ENCODE peak calls at places on chromosomes 13 and 19, in four cellular contexts. H, W, B and Q are unnamed samples.

GRCh38 chr19:19269952-19270694 is 3.0 kb downstream of the TM6SF2 start:
- DNase-seq in H (peak), W (peak), B (peak), Q (peak)

GRCh38 chr19:51440846-51441409 is 17.3 kb downstream of the SIGLEC8 start:
- DNase-seq in H (no peak), B (peak), W (no peak), Q (no peak)

GRCh38 chr13:102903659-102904407 is 58.0 kb downstream of the ERCC5 start:
- DNase-seq in H (no peak), W (no peak), B (peak), Q (peak)

GRCh38 chr19:29587059-29587458 is 19.0 kb upstream of the POP4 start:
- DNase-seq in W (no peak), B (no peak), H (no peak), Q (no peak)

GRCh38 chr19:42422576-42423461 is 4.4 kb downstream of the LIPE start:
- DNase-seq in H (peak), W (no peak), B (no peak), Q (peak)

GRCh38 chr19:2255112-2255845 is 938 bp downstream of the JSRP1 start:
- DNase-seq in W (no peak), H (peak), B (no peak), Q (peak)

GRCh38 chr19:13727798-13728197 is 36.5 kb upstream of the MRI1 start:
- DNase-seq in B (no peak), H (no peak), W (no peak), Q (no peak)

GRCh38 chr19:44636439-44637389 is 7.0 kb upstream of the PVR start:
- DNase-seq in W (no peak), B (no peak), H (no peak), Q (no peak)

GRCh38 chr13:33249066-33249465 is 36.5 kb downstream of the STARD13 start:
- DNase-seq in H (no peak), B (no peak), W (no peak), Q (no peak)

GRCh38 chr19:1074512-1075283 is 7.7 kb downstream of the ARHGAP45 start:
- DNase-seq in H (no peak), W (no peak), B (peak), Q (peak)

GRCh38 chr19:4208385-4209094 is 20.8 kb upstream of the EBI3 start:
- DNase-seq in H (no peak), B (no peak), W (peak), Q (peak)
- TF ChIP-seq CTCF in H (no peak), B (peak), W (peak), Q (peak)

DNA sequence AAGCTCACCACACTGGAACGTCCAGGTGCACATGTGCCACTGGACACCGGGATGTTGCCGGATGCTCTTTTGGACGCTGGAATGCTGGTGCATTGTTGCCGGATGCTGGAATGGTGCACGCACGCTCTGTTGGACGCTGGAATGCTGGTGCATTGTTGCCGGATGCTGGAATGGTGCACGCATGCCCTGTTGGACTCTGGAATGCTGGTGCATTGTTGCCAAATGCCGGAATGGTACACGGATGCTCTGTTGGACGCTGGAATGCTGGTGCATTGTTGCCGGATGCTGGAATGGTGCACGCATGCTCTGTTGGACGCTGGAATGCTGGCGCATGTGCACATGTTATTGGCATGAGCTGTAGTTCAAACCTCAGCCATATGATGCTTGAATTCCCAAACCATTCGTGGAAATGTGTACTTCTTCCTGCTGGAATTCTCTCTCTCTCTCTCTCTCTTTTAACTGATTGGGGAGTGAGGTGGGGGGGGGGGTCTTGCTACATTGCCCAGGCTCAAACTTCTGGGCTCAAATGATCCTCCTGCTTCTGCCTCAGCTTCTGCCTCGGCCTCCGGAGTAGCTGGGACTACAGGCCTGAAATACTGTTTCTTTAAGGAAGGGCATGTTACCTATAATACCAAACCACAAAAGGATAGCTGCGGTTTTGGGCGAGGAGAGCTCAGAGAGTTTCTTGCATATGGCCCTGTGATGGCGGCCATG is 1.2 kb upstream of the MCF2L start:
- DNase-seq in W (no peak), H (no peak), B (no peak), Q (no peak)
- TF ChIP-seq TEAD4 in W (no peak), H (no peak), B (no peak), Q (no peak)

DNA sequence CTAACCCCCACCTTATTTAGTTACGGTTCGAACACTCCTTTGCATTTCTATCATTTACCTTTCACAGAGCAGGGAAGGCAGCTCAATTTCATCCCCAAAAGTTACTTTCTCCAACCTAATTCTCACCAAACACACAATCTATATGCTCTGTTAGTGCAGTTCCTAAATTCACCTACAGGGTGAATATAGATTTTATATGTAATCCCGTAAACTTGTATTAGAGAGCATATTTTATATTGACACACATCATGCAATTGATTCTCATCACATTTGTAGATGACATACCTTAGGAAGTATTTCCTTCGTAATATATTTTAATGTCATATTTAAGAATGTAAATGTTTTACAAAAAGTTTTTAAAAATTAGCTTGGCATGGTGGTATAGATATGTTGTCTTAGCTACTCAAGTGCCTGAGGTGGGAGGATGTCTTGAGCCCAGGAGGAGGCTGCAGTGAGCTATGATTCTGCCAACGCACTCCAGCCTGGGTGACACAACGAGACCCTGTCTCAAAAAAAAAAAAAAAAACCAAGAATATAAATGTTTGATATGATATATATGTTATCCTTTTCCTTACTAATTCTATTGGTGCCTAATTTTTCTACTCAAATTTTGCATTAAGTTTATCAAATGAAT is 57.3 kb upstream of the TNFRSF19 start:
- DNase-seq in B (no peak), H (no peak), W (no peak), Q (no peak)
- TF ChIP-seq CTCF in B (no peak), H (peak), W (no peak), Q (peak)

DNA sequence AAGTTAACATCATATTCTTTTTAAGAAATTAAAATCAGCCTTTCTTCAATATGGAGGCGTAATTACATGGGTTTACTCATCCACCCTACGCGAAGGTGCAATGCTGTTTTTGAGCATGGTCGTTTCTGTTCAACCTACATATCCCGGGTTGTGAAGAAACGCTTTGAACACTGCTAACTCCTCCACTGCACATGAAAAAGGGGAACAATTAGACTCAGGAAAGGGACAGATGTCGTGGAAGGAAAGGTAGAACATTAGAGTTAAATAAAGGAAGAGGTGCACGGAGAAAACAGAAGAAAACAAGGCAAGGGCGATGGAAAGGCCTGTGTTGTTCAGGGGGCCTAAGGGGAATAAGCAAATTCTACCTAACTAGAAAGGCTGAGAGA is 4.1 kb downstream of the ZIC5 start:
- DNase-seq in W (no peak), B (no peak), H (no peak), Q (peak)
- TF ChIP-seq TEAD4 in W (no peak), B (no peak), H (no peak), Q (no peak)